ENCODE peak calls at places on chromosomes 4 and X, in four cellular contexts. L is neuronal stem cell, G is mesenchymal stem cell, B is IMR-90. E is an unnamed sample. For H3K27me3, the result is how much of the 10 kb centered on the place peaks cover.

GRCh38 chr4:5381981-5382441 is 326.3 kb downstream of the EVC2 start:
- DNase-seq in B (peak), G (peak), L (no peak), E (no peak)

GRCh38 chr4:145315828-145316227 is 135.4 kb upstream of the OTUD4 start:
- DNase-seq in B (no peak), G (no peak), L (no peak), E (no peak)

GRCh38 chr4:38230121-38230728 is 270.0 kb downstream of the PTTG2 start:
- DNase-seq in L (no peak), G (peak), B (no peak), E (no peak)

GRCh38 chrX:1389181-1389992 is 2.5 kb downstream of the SLC25A6 start:
- DNase-seq in B (no peak), L (no peak), G (no peak), E (no peak)

GRCh38 chr4:6751611-6752485 is 30.7 kb upstream of the KIAA0232 start:
- DNase-seq in G (peak), B (peak), L (no peak), E (peak)

GRCh38 chrX:7852166-7852565 is 9.2 kb downstream of the VCX start:
- DNase-seq in B (no peak), G (no peak), L (no peak), E (peak)

GRCh38 chr4:89469930-89470375 is 162.4 kb upstream of the GPRIN3 start:
- DNase-seq in G (peak), L (no peak), B (peak), E (no peak)

GRCh38 chr4:20368926-20369325 is 117.2 kb downstream of the SLIT2 start:
- DNase-seq in B (peak), L (no peak), G (peak), E (no peak)

GRCh38 chr4:659851-660250 is 14.2 kb downstream of the ATP5ME start:
- DNase-seq in B (no peak), G (no peak), L (no peak), E (no peak)
- H3K27me3 ChIP-seq in B (under half), G (under half), L (under half), E (under half)

GRCh38 chr4:73069338-73070071 is at the start of gene COX18:
- DNase-seq in G (peak), B (peak), L (peak), E (peak)

GRCh38 chr4:73067971-73068394 is 1.5 kb downstream of the COX18 start:
- DNase-seq in B (peak), G (no peak), L (no peak), E (no peak)

GRCh38 chr4:73066928-73067327 is 2.6 kb downstream of the COX18 start:
- DNase-seq in L (no peak), G (no peak), B (no peak), E (no peak)

GRCh38 chr4:73068496-73069337 is 799 bp downstream of the COX18 start:
- DNase-seq in B (peak), G (peak), L (no peak), E (peak)

DNA sequence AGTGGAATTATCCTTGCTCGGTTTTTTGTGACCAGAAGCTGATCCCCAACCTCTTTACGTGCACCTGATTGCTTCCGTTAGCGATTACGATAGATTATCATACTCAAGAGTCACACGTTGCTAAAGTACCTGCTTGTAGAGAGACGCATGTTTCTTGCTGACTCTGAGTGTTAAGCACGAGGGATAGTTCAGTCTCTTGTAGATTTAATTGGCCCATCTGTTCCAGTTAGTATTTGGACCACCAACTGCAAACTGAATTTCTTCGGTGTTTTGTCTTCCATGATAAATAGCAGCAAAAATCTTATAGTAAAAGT is 513 bp upstream of the COX18 start:
- DNase-seq in L (no peak), G (no peak), B (no peak), E (no peak)
- H3K18ac ChIP-seq in L (no peak), G (no peak), B (peak), E (no peak)

GRCh38 chr4:183906736-183907651 is 1.9 kb downstream of the STOX2 start:
- DNase-seq in G (peak), L (peak), B (no peak), E (peak)

GRCh38 chr4:183903021-183903760 is 1.9 kb upstream of the STOX2 start:
- DNase-seq in B (no peak), L (no peak), G (no peak), E (no peak)

GRCh38 chr4:183905593-183906485 is 732 bp downstream of the STOX2 start:
- DNase-seq in B (peak), G (peak), L (peak), E (peak)

GRCh38 chr4:183906486-183906735 is 1.3 kb downstream of the STOX2 start:
- DNase-seq in G (peak), L (no peak), B (no peak), E (no peak)

DNA sequence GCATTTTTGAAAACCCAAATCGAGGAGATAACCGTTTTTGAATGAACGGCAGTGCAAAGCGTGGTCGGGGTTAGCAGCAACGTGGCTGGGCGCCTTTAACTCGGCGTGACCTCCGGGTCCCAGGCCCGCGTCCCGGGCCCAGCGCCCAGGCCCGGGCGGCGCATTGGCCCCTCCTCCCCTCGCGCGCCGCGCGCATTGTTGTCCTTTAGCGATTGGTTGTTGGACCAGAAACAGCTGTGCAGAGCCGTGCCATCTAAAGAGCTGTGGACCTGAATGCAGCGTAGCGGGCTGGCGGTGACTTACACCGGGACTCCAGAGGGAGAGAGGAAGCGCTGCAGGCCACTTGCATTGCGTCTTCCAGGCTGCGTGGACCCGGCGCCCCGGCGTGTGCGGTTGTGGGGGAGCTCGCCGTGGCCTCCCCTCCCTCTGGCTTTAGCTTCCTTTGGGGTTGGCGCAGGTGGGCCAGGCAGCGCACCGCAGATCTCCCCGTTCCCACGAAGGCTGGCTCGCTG is at the start of gene STOX2:
- DNase-seq in G (peak), L (peak), B (peak), E (peak)
- H3K4me2 ChIP-seq in G (peak), L (peak), B (peak), E (peak)

GRCh38 chr4:121380448-121381147 is at the start of gene QRFPR:
- DNase-seq in L (peak), G (peak), B (no peak), E (peak)
- H3K27me3 ChIP-seq in L (under half), G (under half), B (under half), E (under half)

DNA sequence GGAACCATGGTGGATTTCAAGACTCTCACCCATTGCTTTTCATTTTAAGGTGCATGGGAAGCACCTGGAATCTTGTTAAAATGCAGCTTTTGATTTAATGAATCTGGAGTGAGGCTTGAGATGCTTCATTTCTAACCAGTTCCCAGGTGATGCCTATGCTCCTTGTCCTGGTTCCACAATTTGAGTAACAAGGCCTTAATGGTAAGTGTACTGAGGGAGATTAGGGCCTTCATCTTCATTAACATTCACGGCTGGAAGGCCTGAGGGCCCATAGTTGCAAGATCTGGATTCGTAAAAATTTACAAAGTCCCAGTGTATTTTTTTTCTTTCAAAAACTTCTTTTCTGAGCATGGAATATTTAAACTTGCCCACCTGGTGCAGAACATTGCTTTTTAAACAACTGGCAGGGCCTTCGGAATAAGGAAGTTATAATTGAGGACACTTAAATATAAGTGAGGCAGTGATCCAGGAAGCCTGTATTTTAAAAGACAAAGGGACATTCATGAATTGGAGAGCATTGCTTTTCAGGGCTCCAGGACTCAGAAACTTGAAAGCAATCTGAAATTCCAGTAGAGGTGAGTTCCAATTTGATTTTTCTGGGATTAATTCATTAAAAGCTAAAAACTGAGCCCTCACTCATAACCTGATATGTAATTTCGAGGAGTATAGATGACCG is 77.8 kb downstream of the NPNT start:
- DNase-seq in G (no peak), B (no peak), L (no peak), E (no peak)
- H3K18ac ChIP-seq in G (no peak), B (no peak), L (no peak), E (no peak)

GRCh38 chr4:3767569-3768288 is 1.5 kb downstream of the ADRA2C start:
- DNase-seq in G (peak), L (peak), B (no peak), E (peak)

GRCh38 chr4:3769642-3770184 is 3.5 kb downstream of the ADRA2C start:
- DNase-seq in B (no peak), G (no peak), L (no peak), E (no peak)

GRCh38 chr4:3766791-3767561 is 791 bp downstream of the ADRA2C start:
- DNase-seq in G (peak), B (no peak), L (peak), E (peak)

GRCh38 chr4:3770323-3771166 is 4.4 kb downstream of the ADRA2C start:
- DNase-seq in G (no peak), L (no peak), B (no peak), E (peak)

DNA sequence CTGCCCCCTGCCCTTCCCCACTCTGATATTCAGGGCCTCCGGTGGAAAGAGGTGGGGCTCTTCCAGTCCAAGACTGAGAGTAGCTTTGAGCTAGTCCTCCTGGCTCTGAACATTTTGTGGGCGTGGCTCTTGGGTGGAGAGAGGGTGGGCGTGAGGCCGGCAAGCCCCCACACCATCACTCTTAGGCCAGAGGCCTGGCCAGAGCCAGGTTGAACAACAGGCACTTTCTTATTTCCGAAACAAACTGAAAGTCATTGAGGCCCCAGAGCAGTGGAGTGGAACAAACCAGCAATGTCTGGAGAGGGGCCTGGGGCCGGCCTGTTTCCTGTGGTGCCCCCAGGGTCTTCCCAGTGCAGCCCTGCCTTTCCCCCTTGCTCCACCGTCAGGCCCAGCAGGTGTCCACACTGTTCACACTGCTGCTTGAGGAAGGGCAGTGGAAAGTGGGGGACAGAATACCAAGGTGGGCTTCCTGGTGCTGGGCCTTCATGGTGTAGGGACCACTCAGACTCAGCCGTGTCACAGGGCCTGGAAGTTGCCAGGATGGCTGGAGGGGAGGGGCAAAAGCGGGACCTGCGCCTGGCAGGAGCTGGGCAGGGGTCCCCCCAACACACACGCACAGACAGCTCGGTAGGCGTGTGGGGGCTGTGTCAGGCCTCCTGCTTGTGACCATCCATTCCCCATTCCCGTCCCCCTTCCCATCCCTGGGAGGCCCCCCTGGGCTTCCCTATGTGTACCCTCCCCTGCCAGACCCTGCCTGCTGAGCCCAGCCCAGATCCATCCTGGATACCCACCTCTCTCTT is 2.9 kb downstream of the ADRA2C start:
- DNase-seq in B (no peak), G (no peak), L (no peak), E (no peak)
- H3K4me2 ChIP-seq in B (no peak), G (no peak), L (no peak), E (no peak)